ENCODE peak calls at places on chromosomes 7 and 10, in five cellular contexts. X is heart right ventricle, J is bronchial epithelial cell, T is hepatocyte, C is cardiac muscle cell. V is an unnamed sample.

GRCh38 chr10:91389636-91390512 is 20.3 kb upstream of the HECTD2 start:
- DNase-seq in J (peak; percentile 57), C (peak; percentile 72), T (peak; percentile 86), X (peak; percentile 9), V (peak; percentile 41)

GRCh38 chr7:90631502-90631901 is 35.4 kb downstream of the CDK14 start:
- DNase-seq in T (no peak), X (no peak), C (no peak), J (no peak), V (no peak)

GRCh38 chr7:32658034-32658944 is 163.0 kb downstream of the AVL9 start:
- DNase-seq in J (peak; percentile 77), C (peak; percentile 27), X (no peak), T (no peak), V (no peak)

GRCh38 chr7:49580000-49580399 is 193.4 kb upstream of the VWC2 start:
- DNase-seq in T (no peak), J (no peak), C (no peak), X (no peak), V (no peak)

GRCh38 chr10:60032723-60033122 is 126.4 kb upstream of the CCDC6 start:
- DNase-seq in C (peak; percentile 73), T (peak; percentile 68), J (peak; percentile 67), X (peak; percentile 45), V (peak; percentile 61)

GRCh38 chr10:8042864-8043568 is 11.5 kb upstream of the GATA3 start:
- DNase-seq in C (no peak), X (no peak), J (no peak), T (no peak), V (no peak)

GRCh38 chr10:28266449-28267224 is 36.2 kb downstream of the MPP7 start:
- DNase-seq in J (no peak), X (no peak), T (no peak), C (no peak), V (no peak)

GRCh38 chr7:84786073-84786472 is 400.8 kb downstream of the SEMA3D start:
- DNase-seq in X (no peak), C (no peak), J (no peak), T (no peak), V (no peak)

GRCh38 chr7:36951257-36951697 is 227.0 kb upstream of the AOAH start:
- DNase-seq in J (no peak), T (no peak), X (no peak), C (no peak), V (peak; percentile 45)

GRCh38 chr7:517848-518629 is 1.6 kb downstream of the PDGFA start:
- DNase-seq in T (peak; percentile 83), J (no peak), X (peak; percentile 66), C (peak; percentile 83), V (no peak)

GRCh38 chr7:156435486-156436231 is 204.9 kb upstream of the RNF32 start:
- DNase-seq in X (no peak), C (no peak), T (no peak), J (no peak), V (no peak)

GRCh38 chr7:28865494-28866257 is 92.5 kb downstream of the TRIL start:
- DNase-seq in X (no peak), T (peak; percentile 16), C (peak; percentile 9), J (no peak), V (no peak)

GRCh38 chr7:19749658-19750057 is 23.8 kb downstream of the TMEM196 start:
- DNase-seq in J (peak; percentile 59), T (no peak), X (no peak), C (peak; percentile 13), V (no peak)

GRCh38 chr10:62076872-62077271 is 175.4 kb downstream of the ARID5B start:
- DNase-seq in X (no peak), C (peak; percentile 46), T (no peak), J (peak; percentile 98), V (no peak)

GRCh38 chr7:47588704-47589225 is 6.9 kb upstream of the TNS3 start:
- DNase-seq in X (no peak), J (peak; percentile 26), T (peak; percentile 37), C (no peak), V (peak; percentile 71)

GRCh38 chr7:99553039-99553438 is 1.1 kb upstream of the FAM200A start:
- DNase-seq in T (no peak), J (no peak), X (no peak), C (no peak), V (no peak)

GRCh38 chr7:55177068-55177530 is 158.3 kb downstream of the EGFR start:
- DNase-seq in X (no peak), C (no peak), T (no peak), J (no peak), V (no peak)

GRCh38 chr10:10765017-10765416 is 252.7 kb upstream of the CELF2 start:
- DNase-seq in C (no peak), X (no peak), T (no peak), J (no peak), V (no peak)

DNA sequence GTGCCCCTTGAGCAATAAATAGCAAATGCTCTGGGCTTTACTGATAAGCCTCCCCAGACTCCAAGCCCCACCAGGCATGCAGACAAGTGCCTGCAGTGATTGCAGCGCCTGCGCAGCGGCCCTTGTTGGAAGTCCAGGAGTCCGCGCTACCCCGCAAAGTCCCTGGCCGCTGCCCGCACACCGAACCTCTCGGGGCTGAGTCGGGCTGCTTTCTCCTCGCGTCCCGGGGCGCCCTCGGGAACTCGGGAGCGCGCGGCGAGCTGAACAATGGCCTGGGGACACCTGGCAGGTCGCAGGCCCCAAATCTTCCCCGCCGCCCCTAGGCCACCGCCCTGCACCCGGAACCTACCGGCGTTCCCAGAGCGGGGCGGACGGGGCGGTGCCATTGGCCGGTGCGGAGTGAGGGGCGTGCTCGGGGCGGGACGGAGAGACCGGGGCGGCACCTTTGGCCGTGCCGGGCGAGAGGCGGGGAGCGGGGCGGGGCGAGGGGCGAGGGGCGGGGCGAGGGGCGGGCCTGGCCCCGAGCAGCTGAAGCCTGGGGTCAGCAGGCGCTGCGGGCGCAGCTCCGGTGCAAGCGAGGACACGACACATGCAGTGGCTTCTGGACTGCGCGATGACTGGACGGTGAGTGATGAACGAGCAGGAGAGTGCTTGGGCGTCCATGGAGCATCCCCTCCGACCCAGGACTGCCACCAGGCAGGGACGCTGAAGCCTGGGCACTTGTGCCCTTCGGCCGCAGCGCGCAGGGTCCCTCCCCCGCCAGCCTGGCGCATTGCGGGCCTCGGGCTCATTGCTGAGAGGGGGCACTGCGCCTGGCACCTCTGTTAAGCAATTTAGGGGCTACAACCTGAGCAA is at the start of gene RASSF4:
- DNase-seq in T (peak; percentile 95), C (peak; percentile 87), X (peak; percentile 94), J (peak; percentile 59), V (peak; percentile 98)
- TF ChIP-seq CTCF in T (no peak), C (no peak), X (no peak), J (no peak), V (peak; percentile 1)

GRCh38 chr10:19767876-19768275 is 48.4 kb upstream of the PLXDC2 start:
- DNase-seq in X (no peak), T (no peak), C (no peak), J (peak; percentile 32), V (no peak)
- TF ChIP-seq CTCF in X (no peak), T (no peak), C (no peak), J (no peak), V (no peak)

GRCh38 chr7:1709900-1710299 is 39.8 kb downstream of the ELFN1 start:
- DNase-seq in X (no peak), J (no peak), C (no peak), T (no peak), V (no peak)
- TF ChIP-seq CTCF in X (peak; percentile 35), J (no peak), C (peak; percentile 43), T (peak; percentile 30), V (no peak)

DNA sequence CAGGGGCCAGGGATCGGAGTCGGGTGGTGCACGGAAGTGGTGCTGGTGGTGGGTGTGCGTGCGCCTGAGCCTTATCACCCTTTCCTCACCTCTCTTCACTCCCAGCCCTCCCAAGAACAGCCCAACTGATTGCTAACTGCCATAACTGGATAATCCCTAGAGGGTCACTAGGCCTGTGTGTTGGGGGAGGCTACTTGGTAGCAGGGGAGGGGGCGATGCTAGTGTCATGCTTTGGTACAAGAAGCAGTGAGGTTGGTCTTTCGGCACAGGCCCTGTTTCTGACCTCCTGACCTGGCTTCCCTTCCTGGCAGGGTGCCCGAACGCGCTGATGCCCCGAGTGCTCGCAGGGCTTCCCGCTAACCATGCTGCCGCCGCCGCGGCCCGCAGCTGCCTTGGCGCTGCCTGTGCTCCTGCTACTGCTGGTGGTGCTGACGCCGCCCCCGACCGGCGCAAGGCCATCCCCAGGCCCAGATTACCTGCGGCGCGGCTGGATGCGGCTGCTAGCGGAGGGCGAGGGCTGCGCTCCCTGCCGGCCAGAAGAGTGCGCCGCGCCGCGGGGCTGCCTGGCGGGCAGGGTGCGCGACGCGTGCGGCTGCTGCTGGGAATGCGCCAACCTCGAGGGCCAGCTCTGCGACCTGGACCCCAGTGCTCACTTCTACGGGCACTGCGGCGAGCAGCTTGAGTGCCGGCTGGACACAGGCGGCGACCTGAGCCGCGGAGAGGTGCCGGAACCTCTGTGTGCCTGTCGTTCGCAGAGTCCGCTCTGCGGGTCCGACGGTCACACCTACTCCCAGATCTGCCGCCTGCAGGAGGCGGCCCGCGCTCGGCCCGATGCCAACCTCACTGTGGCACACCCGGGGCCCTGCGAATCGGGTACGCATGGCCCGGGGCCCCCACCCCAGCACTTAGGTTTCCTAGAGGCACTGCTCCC is 707 bp downstream of the KAZALD1 start:
- DNase-seq in T (peak; percentile 89), X (peak; percentile 50), C (peak; percentile 59), J (no peak), V (peak; percentile 82)
- TF ChIP-seq CTCF in T (peak; percentile 62), X (peak; percentile 78), C (peak; percentile 66), J (peak; percentile 60), V (peak; percentile 91)

V was measured in GM13977.